ENCODE peak calls at places on chromosome 14, in nine cellular contexts. W, H, X, G, U, Y, Z, E and V are unnamed samples.

GRCh38 chr14:21860172-21860571 is 186.6 kb upstream of the OR4E1 start:
- DNase-seq in W (no peak), H (no peak), X (no peak), G (no peak), U (no peak), Y (no peak), Z (no peak), E (no peak), V (no peak)

GRCh38 chr14:51680031-51680430 is 28.3 kb downstream of the FRMD6 start:
- DNase-seq in W (no peak), H (no peak), X (no peak), G (no peak), U (no peak), Y (no peak), Z (no peak), E (no peak), V (no peak)

GRCh38 chr14:100524233-100524932 is 62.8 kb downstream of the BEGAIN start:
- DNase-seq in W (no peak), H (no peak), X (no peak), G (no peak), U (no peak), Y (no peak), Z (peak; percentile 33), E (peak; percentile 1), V (no peak)

GRCh38 chr14:98140862-98141261 is 1131.1 kb downstream of the BCL11B start:
- DNase-seq in W (no peak), H (no peak), X (no peak), G (no peak), U (no peak), Y (no peak), Z (no peak), E (no peak), V (no peak)

GRCh38 chr14:26204362-26204953 is 393.4 kb downstream of the NOVA1 start:
- DNase-seq in W (no peak), H (no peak), X (no peak), G (no peak), U (no peak), Y (no peak), Z (no peak), E (no peak), V (no peak)

GRCh38 chr14:23861666-23862065 is 91.9 kb upstream of the DHRS4 start:
- DNase-seq in W (no peak), H (no peak), X (no peak), G (peak; percentile 0), U (peak; percentile 87), Y (no peak), Z (no peak), E (no peak), V (peak; percentile 48)

GRCh38 chr14:105844047-105844630 is 317.8 kb downstream of the TMEM121 start:
- DNase-seq in W (peak; percentile 72), H (no peak), X (no peak), G (no peak), U (no peak), Y (no peak), Z (no peak), E (peak; percentile 9), V (no peak)

GRCh38 chr14:51398898-51399297 is 158.9 kb downstream of the TMX1 start:
- DNase-seq in W (no peak), H (no peak), X (no peak), G (peak; percentile 84), U (no peak), Y (no peak), Z (no peak), E (no peak), V (no peak)

DNA sequence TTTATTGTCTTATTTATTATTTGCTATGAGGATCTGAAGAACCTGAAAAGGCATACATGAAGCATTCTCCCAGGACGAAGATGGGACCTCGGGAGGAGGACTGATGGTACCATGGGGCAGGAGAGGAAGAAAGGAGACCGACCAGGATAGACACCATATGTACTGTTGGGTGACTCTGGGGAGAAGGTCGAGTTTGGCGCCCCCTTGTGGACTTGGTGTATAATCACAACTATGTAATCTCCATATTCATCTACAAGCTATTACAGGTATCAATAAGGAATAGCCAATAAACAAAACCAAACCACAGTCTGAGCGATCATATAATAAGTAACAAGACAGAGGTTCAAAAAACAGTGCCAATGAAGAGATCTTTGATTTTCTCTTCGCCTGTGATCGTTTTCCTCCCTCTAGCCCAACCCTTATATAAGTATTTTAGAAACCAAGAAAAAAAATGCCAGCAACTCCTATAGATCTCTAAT is 139.1 kb downstream of the SPTSSA start:
- DNase-seq in W (peak; percentile 82), H (peak; percentile 49), X (peak; percentile 51), G (peak; percentile 40), U (peak; percentile 55), Y (peak; percentile 60), Z (peak; percentile 73), E (peak; percentile 34), V (no peak)
- TF ChIP-seq CTCF in W (peak; percentile 33), H (peak; percentile 87), X (peak; percentile 79), G (peak; percentile 77), U (peak; percentile 69), Y (peak; percentile 69), Z (peak; percentile 46), E (peak; percentile 73), V (no peak)

GRCh38 chr14:76727403-76727802 is 33.9 kb upstream of the VASH1 start:
- DNase-seq in W (no peak), H (no peak), X (no peak), G (no peak), U (no peak), Y (no peak), Z (no peak), E (no peak), V (no peak)

GRCh38 chr14:76726551-76726961 is 34.7 kb upstream of the VASH1 start:
- DNase-seq in W (no peak), H (no peak), X (no peak), G (no peak), U (no peak), Y (no peak), Z (no peak), E (peak; percentile 27), V (no peak)

GRCh38 chr14:76724827-76725550 is 36.3 kb upstream of the VASH1 start:
- DNase-seq in W (no peak), H (no peak), X (no peak), G (no peak), U (no peak), Y (no peak), Z (no peak), E (no peak), V (no peak)

GRCh38 chr14:76729195-76729594 is 32.1 kb upstream of the VASH1 start:
- DNase-seq in W (no peak), H (no peak), X (no peak), G (no peak), U (no peak), Y (no peak), Z (no peak), E (no peak), V (no peak)

DNA sequence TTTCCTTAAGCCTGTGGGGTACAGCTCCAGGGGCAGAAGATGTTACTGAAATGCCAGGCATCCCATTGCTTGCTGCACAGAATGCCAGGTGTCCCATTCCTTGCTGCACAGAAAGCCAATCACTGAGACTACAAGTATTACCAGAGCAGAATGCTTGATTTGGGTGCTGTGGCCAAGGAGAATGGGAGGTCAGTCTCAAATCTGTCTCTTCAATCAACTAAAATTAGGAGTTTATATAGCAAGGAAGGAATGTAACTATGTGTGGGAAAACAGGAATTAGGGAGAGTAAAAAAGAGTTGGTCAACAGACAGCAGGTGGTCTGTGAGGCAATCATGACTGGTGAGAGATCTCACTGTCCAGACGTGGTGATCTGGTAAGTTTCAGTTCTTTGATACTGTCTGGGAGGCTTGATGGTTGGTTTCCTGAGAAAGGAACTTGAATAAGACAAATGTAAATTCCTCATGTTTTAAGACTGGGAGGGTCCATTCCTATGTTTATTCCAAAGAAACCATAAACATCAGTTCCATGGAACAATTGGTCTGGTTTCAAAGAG is 31.2 kb upstream of the VASH1 start:
- DNase-seq in W (no peak), H (no peak), X (no peak), G (no peak), U (no peak), Y (no peak), Z (no peak), E (no peak), V (no peak)
- H3K27ac ChIP-seq in W (no peak overlapping the region), H (no peak overlapping the region), X (no peak overlapping the region), G (no peak overlapping the region), U (no peak overlapping the region), Y (no peak overlapping the region), Z (no peak overlapping the region), E (peak overlapping the region; percentile 51), V (no peak overlapping the region)

GRCh38 chr14:38197001-38197760 is 10.5 kb upstream of the SSTR1 start:
- DNase-seq in W (no peak), H (no peak), X (no peak), G (peak; percentile 7), U (no peak), Y (no peak), Z (no peak), E (no peak), V (no peak)
- TF ChIP-seq CTCF in W (peak; percentile 31), H (peak; percentile 58), X (peak; percentile 65), G (peak; percentile 50), U (peak; percentile 42), Y (peak; percentile 50), Z (no peak), E (peak; percentile 66), V (no peak)

DNA sequence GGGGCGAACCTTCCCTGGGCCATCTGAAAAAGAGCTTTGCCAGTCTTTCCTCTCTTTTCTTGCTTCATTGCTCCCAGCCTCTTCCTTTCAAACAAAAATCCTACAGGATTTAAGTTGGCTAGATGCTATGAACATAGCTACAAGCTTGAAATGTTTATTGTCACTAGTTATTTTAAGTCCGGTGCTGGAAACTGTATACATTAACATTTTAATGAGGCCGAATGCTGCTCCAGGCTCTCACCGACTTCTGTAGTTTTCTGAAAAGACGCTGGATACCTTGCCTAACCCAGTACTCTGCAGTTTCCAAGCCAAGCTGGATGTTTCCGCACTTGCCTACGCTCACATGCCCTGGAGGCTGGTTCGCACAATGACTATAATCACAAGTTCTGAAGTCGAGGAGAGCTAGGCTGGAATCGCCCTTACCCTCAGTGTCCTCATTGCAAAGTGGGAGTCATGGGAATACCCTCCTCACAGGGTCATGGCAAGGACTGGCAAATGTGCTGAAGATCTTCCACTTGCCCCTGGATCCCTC is 39.1 kb downstream of the LTBP2 start:
- DNase-seq in W (no peak), H (no peak), X (no peak), G (peak; percentile 75), U (no peak), Y (no peak), Z (no peak), E (no peak), V (no peak)
- H3K27ac ChIP-seq in W (peak overlapping the region; percentile 92), H (no peak overlapping the region), X (peak overlapping the region; percentile 88), G (peak overlapping the region; percentile 97), U (peak overlapping the region; percentile 48), Y (peak overlapping the region; percentile 57), Z (peak overlapping the region; percentile 78), E (peak overlapping the region; percentile 73), V (peak overlapping the region; percentile 5)

GRCh38 chr14:91255026-91255695 is 10.7 kb upstream of the GPR68 start:
- DNase-seq in W (no peak), H (no peak), X (no peak), G (no peak), U (no peak), Y (no peak), Z (no peak), E (no peak), V (no peak)
- TF ChIP-seq CTCF in W (no peak), H (no peak), X (no peak), G (no peak), U (no peak), Y (no peak), Z (no peak), E (no peak), V (no peak)